ENCODE peak calls at places on chromosomes 4 and X, in eight cellular contexts. U is thyroid gland, W is heart right ventricle, T is PC-9, J is right atrium auricular region, V is heart left ventricle, G is GM23338, Z is brain microvascular endothelial cell. L is an unnamed sample.

GRCh38 chr4:142500966-142501365 is 345.1 kb downstream of the INPP4B start:
- DNase-seq in U (no peak), W (no peak), T (no peak), J (no peak), V (no peak), G (no peak), Z (no peak), L (no peak)

GRCh38 chr4:20462426-20463175 is 210.9 kb downstream of the SLIT2 start:
- DNase-seq in U (no peak), W (no peak), T (no peak), J (no peak), V (no peak), G (no peak), Z (peak), L (peak)

GRCh38 chr4:87141428-87141827 is 79.0 kb downstream of the KLHL8 start:
- DNase-seq in U (no peak), W (no peak), T (no peak), J (no peak), V (no peak), G (no peak), Z (no peak), L (no peak)

GRCh38 chr4:69532886-69533506 is 37.3 kb upstream of the UGT2B4 start:
- DNase-seq in U (no peak), W (no peak), T (no peak), J (no peak), V (no peak), G (no peak), Z (no peak), L (no peak)

GRCh38 chr4:41418444-41418843 is 119.5 kb upstream of the LIMCH1 start:
- DNase-seq in U (peak), W (peak), T (no peak), J (peak), V (peak), G (peak), Z (no peak), L (peak)

GRCh38 chr4:34732579-34732978 is 1511.7 kb downstream of the ARAP2 start:
- DNase-seq in U (no peak), W (no peak), T (no peak), J (no peak), V (no peak), G (no peak), Z (no peak), L (no peak)

GRCh38 chr4:125704726-125705125 is 390.0 kb downstream of the FAT4 start:
- DNase-seq in U (no peak), W (no peak), T (no peak), J (no peak), V (no peak), G (peak), Z (no peak), L (peak)

GRCh38 chr4:107854326-107855030 is 29.7 kb downstream of the SGMS2 start:
- DNase-seq in U (no peak), W (no peak), T (no peak), J (no peak), V (no peak), G (no peak), Z (no peak), L (no peak)

GRCh38 chrX:40152706-40153334 is 55.1 kb upstream of the BCOR start:
- DNase-seq in U (peak), W (peak), T (no peak), J (no peak), V (peak), G (peak), Z (no peak), L (no peak)

GRCh38 chrX:50594788-50595187 is 124.2 kb upstream of the DGKK start:
- DNase-seq in U (no peak), W (no peak), T (no peak), J (no peak), V (no peak), G (peak), Z (no peak), L (no peak)

GRCh38 chr4:140296335-140296753 is 77.1 kb upstream of the SCOC start:
- DNase-seq in U (peak), W (peak), T (peak), J (peak), V (peak), G (no peak), Z (peak), L (peak)

GRCh38 chr4:79273918-79274317 is 51.9 kb downstream of the NAA11 start:
- DNase-seq in U (no peak), W (no peak), T (no peak), J (no peak), V (no peak), G (no peak), Z (no peak), L (peak)

GRCh38 chr4:6124386-6125102 is 75.8 kb downstream of the JAKMIP1 start:
- DNase-seq in U (no peak), W (no peak), T (no peak), J (no peak), V (no peak), G (no peak), Z (no peak), L (no peak)

GRCh38 chr4:169658196-169658595 is 37.8 kb downstream of the CLCN3 start:
- DNase-seq in U (no peak), W (no peak), T (peak), J (no peak), V (no peak), G (no peak), Z (no peak), L (no peak)

GRCh38 chrX:72255445-72255844 is 16.6 kb upstream of the ERCC6L start:
- DNase-seq in U (peak), W (no peak), T (no peak), J (no peak), V (no peak), G (peak), Z (no peak), L (no peak)

GRCh38 chr4:22607382-22607781 is 85.4 kb upstream of the GBA3 start:
- DNase-seq in U (peak), W (peak), T (no peak), J (no peak), V (peak), G (peak), Z (no peak), L (peak)

GRCh38 chrX:112341598-112341997 is 259.0 kb upstream of the TRPC5 start:
- DNase-seq in U (no peak), W (no peak), T (no peak), J (no peak), V (no peak), G (no peak), Z (no peak), L (no peak)

GRCh38 chr4:176376032-176376614 is 56.4 kb downstream of the SPCS3 start:
- DNase-seq in U (no peak), W (no peak), T (no peak), J (no peak), V (no peak), G (peak), Z (no peak), L (no peak)

GRCh38 chr4:165627128-165627527 is 245.9 kb upstream of the TLL1 start:
- DNase-seq in U (no peak), W (no peak), T (no peak), J (no peak), V (no peak), G (no peak), Z (no peak), L (no peak)

GRCh38 chr4:71202703-71203102 is 136.1 kb upstream of the SLC4A4 start:
- DNase-seq in U (no peak), W (no peak), T (no peak), J (no peak), V (no peak), G (peak), Z (no peak), L (no peak)

GRCh38 chr4:177485528-177485927 is 43.3 kb upstream of the AGA start:
- DNase-seq in U (no peak), W (no peak), T (no peak), J (no peak), V (no peak), G (no peak), Z (peak), L (peak)

GRCh38 chr4:157221895-157222763 is 1.6 kb downstream of the GRIA2 start:
- DNase-seq in U (no peak), W (no peak), T (no peak), J (no peak), V (no peak), G (peak), Z (no peak), L (peak)
- H3K4me3 ChIP-seq in U (no peak), W (no peak), T (no peak), J (peak), V (peak), G (peak), Z (peak), L (peak)

DNA sequence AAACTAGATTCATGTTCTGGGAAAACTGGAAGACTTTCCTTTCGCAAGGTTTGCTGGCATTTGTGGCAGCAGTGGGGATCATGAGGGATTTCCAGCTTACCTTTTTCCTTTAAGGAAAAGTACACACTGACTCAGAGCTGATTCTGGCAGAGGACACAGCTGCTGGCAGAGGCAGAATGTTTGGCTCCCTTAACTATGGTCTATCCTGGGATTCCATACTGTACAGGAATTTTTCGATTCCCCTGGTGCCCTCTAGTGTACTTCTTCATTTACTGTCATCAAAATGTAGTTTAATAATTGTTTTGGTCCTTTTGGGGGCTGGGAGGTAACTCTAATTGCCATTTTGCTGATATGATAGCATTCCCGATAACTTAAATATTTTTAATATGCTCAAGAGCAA is 152.7 kb downstream of the GABRG1 start:
- DNase-seq in U (no peak), W (no peak), T (no peak), J (no peak), V (no peak), G (no peak), Z (no peak), L (no peak)
- TF ChIP-seq CTCF in U (no peak), W (no peak), T (no peak), J (no peak), V (no peak), G (no peak), Z (no peak), L (no peak)

GRCh38 chr4:74366367-74366891 is 1.5 kb downstream of the EREG start:
- DNase-seq in U (no peak), W (no peak), T (no peak), J (no peak), V (no peak), G (no peak), Z (no peak), L (no peak)
- H3K4me3 ChIP-seq in U (no peak), W (no peak), T (peak), J (no peak), V (no peak), G (no peak), Z (peak), L (peak)

GRCh38 chr4:7462509-7462971 is 27.8 kb upstream of the PSAPL1 start:
- DNase-seq in U (peak), W (no peak), T (no peak), J (no peak), V (no peak), G (peak), Z (no peak), L (peak)
- TF ChIP-seq CTCF in U (no peak), W (no peak), T (no peak), J (peak), V (peak), G (peak), Z (no peak), L (peak)

GRCh38 chr4:134585972-134586371 is 384.4 kb upstream of the PABPC4L start:
- DNase-seq in U (no peak), W (no peak), T (no peak), J (no peak), V (no peak), G (no peak), Z (no peak), L (no peak)
- H3K4me3 ChIP-seq in U (no peak), W (no peak), T (no peak), J (no peak), V (no peak), G (no peak), Z (no peak), L (no peak)

DNA sequence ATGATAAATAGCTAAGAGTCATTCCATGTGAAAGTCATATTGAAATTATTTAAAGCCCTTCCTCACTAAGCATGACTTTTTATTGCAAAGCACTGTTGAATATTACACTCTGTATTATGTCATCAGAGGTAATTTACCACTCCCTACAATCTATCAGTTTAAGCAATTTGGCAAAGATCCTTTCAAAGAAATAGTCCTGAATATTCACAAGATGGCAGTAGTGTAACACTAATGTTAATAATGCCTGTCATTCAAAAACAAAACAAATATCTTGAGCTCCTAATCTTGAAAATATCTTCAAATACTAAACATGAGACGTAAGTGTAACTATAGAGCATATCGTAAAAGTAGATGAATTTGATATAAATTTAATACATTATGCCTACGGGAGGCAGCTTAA is 208.6 kb upstream of the TECRL start:
- DNase-seq in U (no peak), W (no peak), T (peak), J (no peak), V (no peak), G (peak), Z (no peak), L (no peak)
- TF ChIP-seq CTCF in U (no peak), W (no peak), T (peak), J (no peak), V (no peak), G (peak), Z (no peak), L (no peak)

GRCh38 chrX:129980043-129980442 is 2.4 kb upstream of the BCORL1 start:
- DNase-seq in U (peak), W (peak), T (no peak), J (no peak), V (peak), G (no peak), Z (no peak), L (no peak)

GRCh38 chrX:129981752-129982299 is 609 bp upstream of the BCORL1 start:
- DNase-seq in U (no peak), W (no peak), T (no peak), J (no peak), V (peak), G (no peak), Z (no peak), L (no peak)

GRCh38 chrX:129981207-129981553 is 1.3 kb upstream of the BCORL1 start:
- DNase-seq in U (no peak), W (no peak), T (no peak), J (no peak), V (no peak), G (no peak), Z (no peak), L (no peak)

GRCh38 chrX:129979207-129979920 is 3.1 kb upstream of the BCORL1 start:
- DNase-seq in U (peak), W (no peak), T (no peak), J (no peak), V (no peak), G (no peak), Z (no peak), L (no peak)

GRCh38 chrX:129980540-129981206 is 1.8 kb upstream of the BCORL1 start:
- DNase-seq in U (peak), W (peak), T (no peak), J (no peak), V (peak), G (peak), Z (no peak), L (no peak)
- H3K4me3 ChIP-seq in U (peak), W (no peak), T (no peak), J (peak), V (peak), G (peak), Z (peak), L (peak)

DNA sequence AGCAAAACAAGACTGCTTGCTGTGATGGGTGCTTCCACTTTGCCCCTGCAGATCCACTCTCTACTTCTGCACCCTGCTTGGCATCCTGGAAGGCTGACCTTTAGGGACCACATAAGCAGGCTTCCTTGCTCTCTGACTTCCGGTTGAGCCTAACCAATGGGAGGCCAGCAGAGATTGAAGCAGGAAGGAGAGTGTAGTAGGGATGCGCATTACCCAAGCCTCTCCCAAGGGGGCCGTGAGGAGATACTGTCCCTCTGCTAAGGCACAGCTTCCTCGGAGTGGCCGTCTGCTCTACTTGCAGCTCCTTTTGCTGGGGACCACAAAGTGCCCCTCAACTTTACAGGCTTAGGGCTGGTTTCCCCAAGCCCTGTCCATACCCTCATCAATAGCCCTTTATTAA is 624.3 kb upstream of the TENM3 start:
- DNase-seq in U (no peak), W (no peak), T (no peak), J (no peak), V (no peak), G (peak), Z (no peak), L (no peak)
- TF ChIP-seq CTCF in U (no peak), W (no peak), T (no peak), J (no peak), V (no peak), G (peak), Z (peak), L (no peak)

GRCh38 chr4:184350213-184350817 is 124.0 kb downstream of the IRF2 start:
- DNase-seq in U (no peak), W (no peak), T (no peak), J (peak), V (no peak), G (no peak), Z (no peak), L (no peak)
- H3K4me3 ChIP-seq in U (no peak), W (no peak), T (no peak), J (no peak), V (no peak), G (no peak), Z (no peak), L (no peak)

GRCh38 chr4:145722561-145722960 is 42.6 kb downstream of the C4orf51 start:
- DNase-seq in U (no peak), W (no peak), T (no peak), J (no peak), V (no peak), G (no peak), Z (no peak), L (no peak)

GRCh38 chr4:145720656-145721055 is 40.7 kb downstream of the C4orf51 start:
- DNase-seq in U (no peak), W (no peak), T (no peak), J (no peak), V (no peak), G (no peak), Z (no peak), L (no peak)

GRCh38 chr4:145719752-145720624 is 40.0 kb downstream of the C4orf51 start:
- DNase-seq in U (peak), W (no peak), T (no peak), J (no peak), V (no peak), G (peak), Z (no peak), L (no peak)

DNA sequence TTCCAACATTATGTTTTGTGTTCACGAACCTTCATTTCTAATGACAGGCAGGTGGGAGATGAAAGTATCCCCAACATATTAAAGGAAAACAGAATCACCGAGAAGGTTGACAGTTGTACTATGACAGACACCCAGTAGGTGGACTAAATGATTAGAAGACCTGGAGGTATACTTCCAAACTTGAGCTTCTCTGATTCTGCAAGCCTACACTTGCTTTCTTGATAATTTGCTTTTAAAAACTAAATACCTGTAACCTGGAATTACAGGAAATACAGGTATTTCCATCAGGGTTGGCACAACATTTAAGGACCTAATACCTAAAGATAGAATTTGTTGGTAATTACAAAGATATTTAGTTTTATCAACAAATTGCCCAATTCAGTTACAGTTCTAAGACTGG is 43.4 kb downstream of the C4orf51 start:
- DNase-seq in U (no peak), W (no peak), T (peak), J (no peak), V (no peak), G (no peak), Z (no peak), L (no peak)
- TF ChIP-seq CTCF in U (no peak), W (no peak), T (peak), J (no peak), V (no peak), G (no peak), Z (no peak), L (no peak)

L was measured in foreskin fibroblast.